ENCODE peak calls at places on chromosome 20, in five cellular contexts. I is HCT116, C is cardiac fibroblast, T is tibial artery, D is RWPE1. N is an unnamed sample.

GRCh38 chr20:62819494-62820174 is 2.8 kb downstream of the COL9A3 start:
- DNase-seq in T (no peak), D (peak; percentile 55), I (no peak), C (peak; percentile 63), N (no peak)

GRCh38 chr20:13017883-13018535 is 9.2 kb downstream of the SPTLC3 start:
- DNase-seq in T (no peak), I (no peak), C (no peak), D (no peak), N (peak; percentile 95)

GRCh38 chr20:1955289-1955688 is 38.6 kb downstream of the PDYN start:
- DNase-seq in D (no peak), T (no peak), C (no peak), I (no peak), N (no peak)

GRCh38 chr20:50304883-50305635 is 114.4 kb downstream of the CEBPB start:
- DNase-seq in D (no peak), T (peak; percentile 97), C (peak; percentile 97), I (no peak), N (no peak)

GRCh38 chr20:3077618-3078134 is 6.3 kb downstream of the OXT start:
- DNase-seq in C (no peak), D (no peak), T (no peak), I (no peak), N (no peak)

GRCh38 chr20:34420975-34421374 is 57.9 kb downstream of the ITCH start:
- DNase-seq in D (no peak), I (no peak), C (no peak), T (no peak), N (no peak)

GRCh38 chr20:63182946-63183415 is 33.0 kb downstream of the YTHDF1 start:
- DNase-seq in C (no peak), T (no peak), D (no peak), I (no peak), N (no peak)

GRCh38 chr20:32325706-32326506 is 32.2 kb upstream of the ASXL1 start:
- DNase-seq in D (peak; percentile 51), C (peak; percentile 52), T (no peak), I (peak; percentile 51), N (peak; percentile 98)

GRCh38 chr20:36496707-36497669 is 44.3 kb upstream of the MYL9 start:
- DNase-seq in C (no peak), T (no peak), D (no peak), I (no peak), N (no peak)

GRCh38 chr20:45111799-45112471 is 3.0 kb downstream of the WFDC5 start:
- DNase-seq in I (no peak), T (no peak), D (no peak), C (peak; percentile 38), N (no peak)

GRCh38 chr20:46545077-46545826 is 5.2 kb downstream of the OCSTAMP start:
- DNase-seq in D (no peak), I (no peak), C (peak; percentile 31), T (no peak), N (no peak)

GRCh38 chr20:51445591-51445990 is 96.9 kb downstream of the NFATC2 start:
- DNase-seq in C (no peak), D (no peak), T (no peak), I (no peak), N (no peak)

GRCh38 chr20:438581-439469 is 23.5 kb downstream of the TBC1D20 start:
- DNase-seq in D (no peak), T (peak; percentile 42), C (no peak), I (no peak), N (no peak)

GRCh38 chr20:31945319-31945718 is 6.5 kb downstream of the PDRG1 start:
- DNase-seq in T (no peak), I (no peak), D (no peak), C (no peak), N (no peak)

GRCh38 chr20:47262365-47263013 is 94.0 kb downstream of the ZMYND8 start:
- DNase-seq in D (no peak), C (no peak), I (no peak), T (no peak), N (no peak)

GRCh38 chr20:38432292-38432691 is 2.8 kb downstream of the SNHG17 start:
- DNase-seq in D (no peak), C (no peak), I (no peak), T (no peak), N (no peak)

GRCh38 chr20:5316188-5317158 is at the start of gene PROKR2:
- DNase-seq in D (no peak), T (no peak), I (no peak), C (no peak), N (no peak)
- TF ChIP-seq CTCF in D (no peak), T (no peak), I (no peak), C (no peak), N (no peak)

DNA sequence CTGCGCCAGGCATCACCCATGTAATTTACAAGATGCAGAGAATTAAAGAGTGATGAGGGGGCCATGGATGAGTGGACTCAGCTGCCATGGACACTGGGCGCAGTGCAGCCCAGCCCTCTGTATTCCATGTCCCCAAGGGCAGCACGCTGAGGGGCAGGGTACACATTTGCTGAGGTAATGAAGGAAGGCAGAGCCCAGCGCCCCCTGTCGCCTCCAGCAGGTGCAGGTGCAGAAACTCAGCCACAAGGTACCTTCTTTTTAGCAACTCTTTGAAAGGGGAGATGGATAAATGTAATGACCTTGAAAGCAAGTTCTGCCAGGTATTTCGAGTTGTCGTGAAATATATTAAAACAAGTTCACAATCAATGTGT is 7.1 kb downstream of the CD93 start:
- DNase-seq in D (no peak), T (no peak), C (no peak), I (no peak), N (no peak)
- TF ChIP-seq CTCF in D (no peak), T (no peak), C (peak; percentile 9), I (peak; percentile 82), N (peak; percentile 53)

GRCh38 chr20:58959652-58960051 is 21.4 kb upstream of the NELFCD start:
- DNase-seq in D (no peak), I (no peak), T (no peak), C (no peak), N (no peak)

GRCh38 chr20:58967652-58968429 is 13.2 kb upstream of the NELFCD start:
- DNase-seq in C (no peak), D (no peak), T (no peak), I (no peak), N (no peak)

GRCh38 chr20:58965270-58966064 is 15.6 kb upstream of the NELFCD start:
- DNase-seq in C (no peak), D (no peak), I (no peak), T (no peak), N (no peak)

DNA sequence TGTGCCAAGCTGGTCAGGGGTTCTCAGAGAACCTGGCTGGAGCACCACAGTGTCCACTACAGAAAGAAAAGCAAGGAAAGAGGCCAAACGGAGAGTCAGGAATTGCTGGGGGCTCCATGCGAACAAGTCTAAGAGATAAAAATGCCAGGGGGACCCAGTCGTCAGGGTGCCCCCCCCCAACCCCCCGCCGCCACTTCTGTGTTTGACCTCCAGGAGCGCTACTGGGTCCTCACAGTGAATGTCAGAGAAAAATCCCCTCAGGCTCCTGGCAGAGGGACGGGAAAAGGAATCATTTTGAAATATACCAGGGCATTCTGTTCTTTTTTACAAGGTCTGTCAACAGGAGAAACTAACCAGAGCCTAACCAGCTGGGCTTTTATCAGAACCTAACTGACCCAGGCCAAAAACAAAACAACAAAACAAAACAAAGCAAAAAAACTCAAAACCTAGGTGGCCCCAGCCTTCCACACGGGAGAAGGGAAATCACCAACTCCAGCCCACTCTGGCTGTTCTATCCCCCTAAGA is 17.9 kb upstream of the NELFCD start:
- DNase-seq in D (no peak), C (no peak), I (no peak), T (no peak), N (no peak)
- TF ChIP-seq CTCF in D (no peak), C (no peak), I (no peak), T (no peak), N (no peak)

DNA sequence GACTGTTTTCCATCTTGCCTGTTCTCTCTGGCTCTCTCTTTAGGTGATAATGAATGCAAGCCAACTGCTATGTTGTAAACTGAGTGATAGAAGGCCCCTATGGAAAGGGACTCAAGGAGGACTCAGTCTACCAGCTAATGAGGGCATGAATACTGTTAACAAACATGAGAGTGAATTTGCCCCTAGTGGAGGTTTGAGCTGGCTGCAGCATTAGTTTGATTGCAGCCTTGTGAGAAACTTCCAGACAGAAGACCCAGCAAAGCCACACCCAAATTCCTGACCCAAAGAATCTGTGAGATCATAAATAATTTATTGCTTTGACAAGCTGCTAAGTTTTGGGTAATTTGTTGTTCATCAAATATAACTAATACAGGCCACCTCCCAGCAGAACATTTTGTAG is 50.0 kb upstream of the PLCB1 start:
- DNase-seq in D (peak; percentile 21), T (no peak), I (peak; percentile 7), C (peak; percentile 50), N (no peak)
- TF ChIP-seq CTCF in D (peak; percentile 43), T (no peak), I (peak; percentile 65), C (peak; percentile 59), N (peak; percentile 9)

GRCh38 chr20:52631469-52631868 is 340.7 kb upstream of the TSHZ2 start:
- DNase-seq in C (no peak), D (no peak), T (no peak), I (no peak), N (no peak)
- TF ChIP-seq CTCF in C (no peak), D (no peak), T (no peak), I (no peak), N (no peak)

GRCh38 chr20:11676618-11677289 is 240.9 kb upstream of the BTBD3 start:
- DNase-seq in T (no peak), D (peak; percentile 67), I (peak; percentile 6), C (peak; percentile 63), N (no peak)
- TF ChIP-seq CTCF in T (peak; percentile 58), D (peak; percentile 88), I (peak; percentile 82), C (peak; percentile 89), N (peak; percentile 89)

GRCh38 chr20:25991051-25991755 is 294.6 kb upstream of the ZNF337 start:
- DNase-seq in I (no peak), T (no peak), C (no peak), D (no peak), N (no peak)

GRCh38 chr20:25985597-25985996 is 288.9 kb upstream of the ZNF337 start:
- DNase-seq in D (no peak), C (no peak), I (no peak), T (no peak), N (no peak)

GRCh38 chr20:25984933-25985332 is 288.3 kb upstream of the ZNF337 start:
- DNase-seq in I (no peak), C (peak; percentile 37), T (no peak), D (peak; percentile 1), N (no peak)

GRCh38 chr20:25989196-25989595 is 292.5 kb upstream of the ZNF337 start:
- DNase-seq in T (no peak), I (no peak), D (no peak), C (no peak), N (no peak)

GRCh38 chr20:25987073-25987927 is 290.6 kb upstream of the ZNF337 start:
- DNase-seq in I (no peak), C (peak; percentile 54), D (no peak), T (no peak), N (no peak)
- TF ChIP-seq CTCF in I (no peak), C (peak; percentile 48), D (no peak), T (peak; percentile 24), N (no peak)

GRCh38 chr20:17541996-17542395 is 10.8 kb upstream of the BFSP1 start:
- DNase-seq in D (no peak), T (no peak), I (no peak), C (peak; percentile 24), N (no peak)
- TF ChIP-seq CTCF in D (no peak), T (no peak), I (no peak), C (no peak), N (no peak)

N was measured in LNCaP clone FGC.